ENCODE peak calls at places on chromosomes 16 and 17, in ten cellular contexts. E is esophagus muscularis mucosa; Z is COR-L47; A is progenitor cell of endocrine pancreas; U is left kidney; N is right atrium auricular region; F is sigmoid colon; L is GM18507; R is stimulated activated CD8-positive, alpha-beta memory T cell treated with anti-CD3 and anti-CD28 coated beads, Interleukin-4, amount 100 ng/mL, for 24 hours; K is A549. J is an unnamed sample.

GRCh38 chr16:1936945-1937479 is 6.0 kb downstream of the MSRB1 start:
- DNase-seq in E (no peak), Z (no peak), A (no peak), U (no peak), N (no peak), F (no peak), L (no peak), R (no peak), K (no peak), J (no peak)

GRCh38 chr17:40915199-40915661 is 22.2 kb downstream of the KRT23 start:
- DNase-seq in E (no peak), Z (no peak), A (no peak), U (no peak), N (no peak), F (no peak), L (no peak), R (no peak), K (peak), J (no peak)

GRCh38 chr17:39652635-39653315 is 12.4 kb upstream of the TCAP start:
- DNase-seq in E (no peak), Z (no peak), A (no peak), U (peak), N (no peak), F (no peak), L (no peak), R (no peak), K (no peak), J (no peak)

GRCh38 chr17:20083460-20083859 is 74.3 kb downstream of the SPECC1 start:
- DNase-seq in E (no peak), Z (no peak), A (no peak), U (no peak), N (no peak), F (no peak), L (no peak), R (no peak), K (no peak), J (no peak)

GRCh38 chr17:20171741-20172377 is 162.7 kb downstream of the SPECC1 start:
- DNase-seq in E (no peak), Z (no peak), A (no peak), U (no peak), N (no peak), F (no peak), L (no peak), R (no peak), K (no peak), J (no peak)

GRCh38 chr16:56997931-56998330 is 8.6 kb downstream of the NLRC5 start:
- DNase-seq in E (no peak), Z (no peak), A (no peak), U (no peak), N (no peak), F (peak), L (no peak), R (no peak), K (no peak), J (no peak)

GRCh38 chr16:28538733-28539596 is at the start of gene NUPR1:
- DNase-seq in E (peak), Z (no peak), A (no peak), U (peak), N (peak), F (peak), L (no peak), R (no peak), K (peak), J (peak)

GRCh38 chr16:86740817-86741799 is 162.8 kb downstream of the FOXL1 start:
- DNase-seq in E (no peak), Z (no peak), A (peak), U (peak), N (peak), F (peak), L (no peak), R (no peak), K (peak), J (no peak)

GRCh38 chr16:56780646-56781045 is 50.7 kb downstream of the NUP93 start:
- DNase-seq in E (no peak), Z (no peak), A (no peak), U (no peak), N (no peak), F (no peak), L (no peak), R (no peak), K (no peak), J (no peak)

GRCh38 chr16:5024632-5025031 is 9.1 kb downstream of the NAGPA start:
- DNase-seq in E (no peak), Z (peak), A (no peak), U (peak), N (no peak), F (no peak), L (no peak), R (no peak), K (peak), J (no peak)

GRCh38 chr16:30637952-30638351 is 12.8 kb upstream of the PRR14 start:
- DNase-seq in E (no peak), Z (peak), A (no peak), U (peak), N (no peak), F (no peak), L (no peak), R (no peak), K (peak), J (no peak)

GRCh38 chr17:35467824-35468223 is 19.3 kb upstream of the SLFN13 start:
- DNase-seq in E (no peak), Z (no peak), A (no peak), U (no peak), N (no peak), F (no peak), L (no peak), R (no peak), K (no peak), J (no peak)

GRCh38 chr17:80789356-80789902 is 202.2 kb upstream of the CHMP6 start:
- DNase-seq in E (no peak), Z (no peak), A (no peak), U (peak), N (no peak), F (peak), L (peak), R (no peak), K (peak), J (peak)

GRCh38 chr17:59751955-59752413 is 44.5 kb downstream of the VMP1 start:
- DNase-seq in E (no peak), Z (no peak), A (no peak), U (no peak), N (no peak), F (no peak), L (no peak), R (no peak), K (no peak), J (no peak)

J was measured in left lung.